ENCODE peak calls at places on chromosomes 7 and 10, in five cellular contexts. X is iris pigment epithelial cell; D is hepatocyte; L is iPS-NIHi11; U is activated CD4-positive, alpha-beta T cell treated with anti-CD3 and anti-CD28 coated beads for 1 hour. Y is an unnamed sample.

GRCh38 chr7:156969972-156970420 is 20.5 kb downstream of the NOM1 start:
- DNase-seq in L (no peak), X (peak), U (no peak), D (no peak), Y (peak)

GRCh38 chr10:35642023-35642792 is at the start of gene FZD8:
- DNase-seq in X (peak), L (peak), U (peak), D (peak), Y (peak)

GRCh38 chr10:33363112-33363511 is 28.6 kb upstream of the NRP1 start:
- DNase-seq in D (no peak), L (no peak), U (no peak), X (peak), Y (no peak)

GRCh38 chr10:71225291-71226058 is 13.1 kb downstream of the UNC5B start:
- DNase-seq in X (no peak), U (no peak), L (no peak), D (no peak), Y (no peak)

GRCh38 chr7:79175390-79175789 is 278.1 kb downstream of the MAGI2 start:
- DNase-seq in D (no peak), X (no peak), U (no peak), L (no peak), Y (no peak)

GRCh38 chr7:148242271-148242801 is 348.2 kb upstream of the C7orf33 start:
- DNase-seq in L (peak), U (no peak), X (peak), D (peak), Y (peak)

GRCh38 chr10:87095241-87095945 is 387 bp downstream of the SHLD2 start:
- DNase-seq in U (peak), X (peak), D (peak), L (peak), Y (peak)

GRCh38 chr10:93758911-93759410 is 1.2 kb downstream of the LGI1 start:
- DNase-seq in L (no peak), U (no peak), X (no peak), D (no peak), Y (no peak)

GRCh38 chr7:120344276-120344675 is 71.3 kb downstream of the KCND2 start:
- DNase-seq in D (no peak), L (no peak), U (no peak), X (peak), Y (no peak)

GRCh38 chr7:157412021-157412443 is 75.2 kb downstream of the DNAJB6 start:
- DNase-seq in X (peak), U (no peak), D (no peak), L (no peak), Y (no peak)

GRCh38 chr10:104441601-104442000 is 88.0 kb downstream of the CFAP58 start:
- DNase-seq in U (no peak), X (peak), D (peak), L (no peak), Y (no peak)

GRCh38 chr10:121696854-121697253 is 98.6 kb upstream of the FGFR2 start:
- DNase-seq in L (peak), U (no peak), X (peak), D (peak), Y (peak)

GRCh38 chr7:91112902-91113321 is 151.3 kb upstream of the FZD1 start:
- DNase-seq in D (no peak), L (no peak), X (peak), U (no peak), Y (no peak)

GRCh38 chr7:29469984-29470557 is 93.6 kb upstream of the PRR15 start:
- DNase-seq in L (no peak), U (no peak), X (no peak), D (no peak), Y (no peak)

GRCh38 chr10:133260895-133261725 is 15.6 kb downstream of the ADAM8 start:
- DNase-seq in D (peak), X (peak), L (peak), U (peak), Y (no peak)

GRCh38 chr10:73219384-73219783 is 27.7 kb downstream of the DNAJC9 start:
- DNase-seq in D (no peak), L (no peak), X (no peak), U (no peak), Y (no peak)

GRCh38 chr10:116765549-116766162 is 23.3 kb upstream of the HSPA12A start:
- DNase-seq in U (no peak), L (peak), D (no peak), X (peak), Y (no peak)

Y was measured in islet precursor cell.